ENCODE peak calls at places on chromosomes 13 and 19, in seven cellular contexts. L is right lobe of liver; Z is foreskin keratinocyte; V is Peyer's patch; D is neural progenitor cell; H is cardiac muscle cell; K is CD8-positive, alpha-beta memory T cell. A is an unnamed sample.

GRCh38 chr13:59182241-59182640 is 981.5 kb downstream of the DIAPH3 start:
- DNase-seq in V (no peak), L (no peak), H (peak; percentile 55), D (no peak), Z (no peak), K (no peak), A (no peak)

GRCh38 chr13:46871557-46871956 is 25.3 kb downstream of the HTR2A start:
- DNase-seq in Z (no peak), V (no peak), D (no peak), L (no peak), H (no peak), K (no peak), A (no peak)

GRCh38 chr13:45496942-45497341 is 32.2 kb downstream of the COG3 start:
- DNase-seq in K (no peak), V (no peak), H (no peak), L (no peak), Z (no peak), D (no peak), A (no peak)

GRCh38 chr13:38763446-38764381 is 76.8 kb downstream of the FREM2 start:
- DNase-seq in L (no peak), H (peak; percentile 70), K (no peak), Z (no peak), D (peak; percentile 81), V (no peak), A (no peak)

GRCh38 chr13:43339843-43340550 is 316.6 kb downstream of the DNAJC15 start:
- DNase-seq in H (no peak), Z (no peak), L (no peak), K (no peak), V (no peak), D (no peak), A (no peak)

GRCh38 chr13:23069571-23069970 is 111.2 kb upstream of the SGCG start:
- DNase-seq in D (no peak), L (no peak), Z (peak; percentile 39), V (no peak), H (no peak), K (no peak), A (no peak)

GRCh38 chr19:45045671-45046353 is 7.0 kb downstream of the CLASRP start:
- DNase-seq in L (peak; percentile 54), H (peak; percentile 2), V (no peak), Z (no peak), K (no peak), D (no peak), A (no peak)

GRCh38 chr13:33258437-33259193 is 26.9 kb downstream of the STARD13 start:
- DNase-seq in L (no peak), Z (no peak), H (no peak), D (no peak), V (no peak), K (no peak), A (no peak)

GRCh38 chr19:1455002-1455335 is 5.0 kb downstream of the APC2 start:
- DNase-seq in K (no peak), V (peak; percentile 65), L (no peak), D (no peak), H (no peak), Z (no peak), A (no peak)

GRCh38 chr13:30520571-30520970 is 54.8 kb upstream of the HMGB1 start:
- DNase-seq in L (no peak), H (no peak), K (no peak), Z (peak; percentile 18), D (no peak), V (no peak), A (peak; percentile 18)

GRCh38 chr13:76692326-76692725 is 193.9 kb downstream of the KCTD12 start:
- DNase-seq in K (no peak), L (no peak), V (no peak), D (no peak), H (peak; percentile 28), Z (no peak), A (no peak)

GRCh38 chr13:74258951-74259350 is 124.7 kb upstream of the KLF12 start:
- DNase-seq in D (no peak), V (no peak), K (no peak), H (no peak), L (no peak), Z (no peak), A (no peak)

GRCh38 chr13:53052675-53053074 is 24.1 kb downstream of the OLFM4 start:
- DNase-seq in L (no peak), H (no peak), D (no peak), Z (no peak), K (no peak), V (no peak), A (no peak)

DNA sequence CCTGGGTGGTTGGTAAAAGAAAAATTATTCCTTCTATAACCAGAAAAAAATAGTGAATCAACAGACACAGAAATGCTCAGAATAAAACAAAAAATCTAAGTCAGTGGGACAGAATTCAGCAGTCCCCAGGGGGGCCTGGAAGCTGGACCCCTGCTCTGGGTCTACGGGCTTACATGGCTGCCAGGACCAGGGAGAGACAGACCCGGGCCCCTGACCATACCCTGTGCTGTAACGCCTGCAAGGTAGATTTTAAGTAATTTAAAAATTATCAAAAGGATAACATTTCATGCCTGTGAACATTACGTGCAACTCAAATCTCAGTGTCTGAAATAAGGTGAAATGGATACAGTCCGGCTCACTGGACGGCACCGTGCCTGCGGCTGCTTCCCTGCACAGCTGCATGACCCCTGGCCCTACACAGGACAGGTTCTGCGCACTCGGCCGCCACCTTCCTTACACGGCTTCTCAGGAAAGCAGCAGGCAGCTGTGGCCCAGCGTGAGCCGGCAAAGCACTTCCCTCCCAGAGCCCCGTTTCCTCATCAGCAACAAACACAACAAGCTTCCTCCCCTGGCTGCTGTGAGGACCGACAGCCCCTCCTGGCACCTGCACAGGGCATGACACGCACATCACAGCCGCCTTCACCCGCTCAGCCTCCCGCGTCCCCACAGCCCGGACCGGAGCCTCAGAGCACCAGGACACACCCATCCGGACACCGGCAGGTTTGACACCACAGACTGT is 22.2 kb downstream of the RASA3 start:
- DNase-seq in V (peak; percentile 88), H (no peak), D (peak; percentile 68), Z (no peak), K (peak; percentile 85), L (peak; percentile 48), A (no peak)
- H3K27ac ChIP-seq in V (peak overlapping the region; percentile 84), H (no peak overlapping the region), D (no peak overlapping the region), Z (no peak overlapping the region), K (peak overlapping the region; percentile 43), L (no peak overlapping the region), A (no peak overlapping the region)

GRCh38 chr13:42114912-42115311 is 66.5 kb downstream of the DGKH start:
- DNase-seq in H (no peak), D (no peak), L (no peak), V (no peak), K (no peak), Z (no peak), A (no peak)

GRCh38 chr13:42114278-42114677 is 65.8 kb downstream of the DGKH start:
- DNase-seq in L (no peak), V (no peak), Z (no peak), D (no peak), H (peak; percentile 44), K (no peak), A (no peak)

GRCh38 chr13:42113478-42113877 is 65.0 kb downstream of the DGKH start:
- DNase-seq in K (no peak), V (no peak), H (peak; percentile 39), L (no peak), Z (no peak), D (no peak), A (no peak)

GRCh38 chr13:42119091-42119490 is 70.6 kb downstream of the DGKH start:
- DNase-seq in K (no peak), L (no peak), Z (no peak), V (no peak), D (no peak), H (no peak), A (no peak)

DNA sequence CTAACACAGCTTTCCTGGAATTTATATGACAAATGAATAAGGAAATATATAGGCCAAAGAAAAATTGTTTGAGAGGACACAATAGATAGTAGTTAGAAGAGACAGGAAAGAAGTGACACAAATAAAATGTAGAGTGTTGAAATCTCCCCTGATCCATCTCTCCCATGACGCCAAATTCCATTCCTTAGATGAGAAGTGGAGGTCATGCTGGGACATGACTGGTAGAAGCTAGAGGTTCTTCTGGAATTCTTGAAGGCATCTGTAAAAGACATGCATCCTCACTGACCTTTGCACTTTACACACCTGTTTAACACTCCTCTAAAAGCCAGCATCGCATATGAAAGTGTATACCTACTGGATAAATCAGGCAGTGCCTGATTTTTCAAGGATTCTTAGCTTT is 67.8 kb downstream of the DGKH start:
- DNase-seq in K (no peak), Z (peak; percentile 79), H (no peak), D (no peak), V (no peak), L (no peak), A (peak; percentile 18)
- H3K27ac ChIP-seq in K (no peak overlapping the region), Z (no peak overlapping the region), H (no peak overlapping the region), D (no peak overlapping the region), V (no peak overlapping the region), L (no peak overlapping the region), A (peak overlapping the region; percentile 52)

GRCh38 chr13:94708971-94709614 is 3.3 kb downstream of the SOX21 start:
- DNase-seq in Z (no peak), K (no peak), H (no peak), V (no peak), D (no peak), L (no peak), A (no peak)

GRCh38 chr13:94712287-94712811 is at the start of gene SOX21:
- DNase-seq in L (no peak), K (no peak), H (no peak), D (peak; percentile 87), Z (no peak), V (no peak), A (no peak)

GRCh38 chr13:94710881-94711560 is 1.3 kb downstream of the SOX21 start:
- DNase-seq in Z (no peak), K (no peak), D (peak; percentile 77), V (no peak), H (no peak), L (no peak), A (no peak)

GRCh38 chr13:94711561-94712286 is 621 bp downstream of the SOX21 start:
- DNase-seq in L (no peak), D (peak; percentile 61), V (no peak), H (no peak), K (no peak), Z (no peak), A (no peak)

DNA sequence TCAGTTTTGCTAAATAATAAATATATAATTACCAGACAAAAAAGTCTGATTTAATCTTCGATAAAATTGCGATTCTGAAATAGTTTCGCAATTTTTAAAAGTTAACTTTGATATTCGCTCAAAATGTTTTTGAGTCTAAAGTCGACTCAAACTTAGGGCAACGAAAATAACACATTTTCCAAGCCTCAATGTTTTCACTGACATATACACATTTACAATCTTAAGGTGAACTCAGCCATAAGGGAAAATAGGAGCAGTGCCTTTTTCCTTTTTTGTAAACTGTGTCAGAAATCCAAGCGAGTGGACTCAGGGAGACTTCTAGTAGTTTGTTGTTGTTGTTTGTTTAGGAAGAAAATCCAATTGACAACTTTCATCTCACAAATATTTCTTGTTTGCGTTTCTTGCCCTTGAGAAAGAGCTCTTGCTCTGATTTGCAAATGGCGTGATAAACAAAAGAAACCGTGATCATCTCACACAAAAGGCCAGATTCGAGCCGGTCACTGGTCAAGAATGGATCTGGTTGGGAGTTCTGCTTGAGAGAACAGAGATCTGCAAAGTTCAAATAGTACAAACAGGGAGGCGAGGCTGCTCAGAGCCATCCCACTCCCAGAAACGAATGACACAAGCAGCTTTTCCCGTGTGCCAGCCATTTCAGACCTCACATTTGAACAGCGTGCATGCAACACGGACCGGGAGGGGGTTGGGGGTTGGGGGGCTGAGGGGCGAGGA is 2.1 kb downstream of the SOX21 start:
- DNase-seq in Z (no peak), V (no peak), H (no peak), D (peak; percentile 84), K (no peak), L (no peak), A (no peak)
- H3K27ac ChIP-seq in Z (no peak overlapping the region), V (no peak overlapping the region), H (no peak overlapping the region), D (peak overlapping the region; percentile 100), K (no peak overlapping the region), L (no peak overlapping the region), A (peak overlapping the region; percentile 51)

GRCh38 chr13:110663491-110663890 is 42.4 kb downstream of the CARS2 start:
- DNase-seq in K (no peak), Z (no peak), D (no peak), H (no peak), L (no peak), V (no peak), A (no peak)
- H3K27ac ChIP-seq in K (no peak overlapping the region), Z (no peak overlapping the region), D (no peak overlapping the region), H (no peak overlapping the region), L (no peak overlapping the region), V (no peak overlapping the region), A (no peak overlapping the region)

A was measured in epithelial cell of prostate.